ENCODE peak calls at places on chromosomes 12 and 14, in seven cellular contexts. D is choroid plexus epithelial cell; L is NK-92 treated with Interleukin-12 subunit alpha and Interleukin-12 subunit beta, amount 100 ng/mL, for 24 hours; J is effector CD8-positive, alpha-beta T cell; P is activated T-cell treated with anti-CD3 and anti-CD28 coated beads for 1 hour; R is upper lobe of left lung; Z is endothelial cell. T is an unnamed sample.

GRCh38 chr12:19746471-19746870 is 307.2 kb downstream of the AEBP2 start:
- DNase-seq in D (no peak), L (no peak), J (no peak), P (no peak), R (no peak), Z (no peak), T (no peak)

GRCh38 chr12:121697093-121697698 is 15.4 kb upstream of the TMEM120B start:
- DNase-seq in D (peak), L (no peak), J (no peak), P (no peak), R (no peak), Z (peak), T (peak)

GRCh38 chr12:123938679-123939480 is 33.8 kb downstream of the CCDC92 start:
- DNase-seq in D (peak), L (peak), J (no peak), P (no peak), R (no peak), Z (peak), T (no peak)

GRCh38 chr12:126617312-126617711 is 1552.1 kb downstream of the AACS start:
- DNase-seq in D (no peak), L (no peak), J (no peak), P (no peak), R (no peak), Z (no peak), T (no peak)

GRCh38 chr14:64719601-64720000 is 15.4 kb downstream of the PLEKHG3 start:
- DNase-seq in D (no peak), L (no peak), J (no peak), P (no peak), R (no peak), Z (no peak), T (no peak)

GRCh38 chr12:106317406-106318082 is 15.0 kb downstream of the TCP11L2 start:
- DNase-seq in D (no peak), L (no peak), J (no peak), P (no peak), R (no peak), Z (no peak), T (no peak)

GRCh38 chr14:22184157-22185025 is 404.6 kb downstream of the DAD1 start:
- DNase-seq in D (peak), L (no peak), J (no peak), P (no peak), R (no peak), Z (no peak), T (no peak)

GRCh38 chr14:103382375-103382774 is 2.8 kb upstream of the MARK3 start:
- DNase-seq in D (peak), L (peak), J (no peak), P (no peak), R (peak), Z (no peak), T (no peak)

GRCh38 chr12:46830731-46831334 is 5.0 kb upstream of the SLC38A4 start:
- DNase-seq in D (no peak), L (no peak), J (no peak), P (no peak), R (no peak), Z (peak), T (no peak)

GRCh38 chr12:122459211-122459610 is 36.7 kb upstream of the CLIP1 start:
- DNase-seq in D (no peak), L (no peak), J (no peak), P (no peak), R (no peak), Z (no peak), T (no peak)

GRCh38 chr12:110137786-110138185 is 13.6 kb downstream of the IFT81 start:
- DNase-seq in D (no peak), L (no peak), J (no peak), P (no peak), R (no peak), Z (no peak), T (no peak)

GRCh38 chr12:123126294-123127144 is 24.4 kb downstream of the PITPNM2 start:
- DNase-seq in D (peak), L (no peak), J (no peak), P (no peak), R (no peak), Z (no peak), T (peak)

GRCh38 chr12:62601765-62602444 is 135.3 kb downstream of the MON2 start:
- DNase-seq in D (no peak), L (no peak), J (no peak), P (no peak), R (no peak), Z (no peak), T (peak)

GRCh38 chr12:68623984-68624383 is 13.3 kb downstream of the RAP1B start:
- DNase-seq in D (peak), L (no peak), J (no peak), P (no peak), R (no peak), Z (no peak), T (no peak)

GRCh38 chr12:117134059-117134458 is 34.8 kb upstream of the TESC start:
- DNase-seq in D (no peak), L (peak), J (no peak), P (peak), R (no peak), Z (no peak), T (no peak)

GRCh38 chr14:105253329-105253682 is 5.0 kb downstream of the BTBD6 start:
- DNase-seq in D (no peak), L (no peak), J (no peak), P (no peak), R (no peak), Z (no peak), T (no peak)

GRCh38 chr14:67393689-67394088 is 18.3 kb downstream of the PLEK2 start:
- DNase-seq in D (no peak), L (no peak), J (no peak), P (no peak), R (no peak), Z (no peak), T (no peak)

GRCh38 chr12:132429122-132429931 is 60.6 kb upstream of the FBRSL1 start:
- DNase-seq in D (no peak), L (no peak), J (no peak), P (no peak), R (no peak), Z (no peak), T (no peak)

GRCh38 chr12:27619308-27619707 is 76.9 kb upstream of the REP15 start:
- DNase-seq in D (peak), L (no peak), J (no peak), P (no peak), R (no peak), Z (no peak), T (no peak)

GRCh38 chr12:64820593-64820992 is 3.9 kb upstream of the TBC1D30 start:
- DNase-seq in D (no peak), L (no peak), J (no peak), P (no peak), R (no peak), Z (no peak), T (no peak)

GRCh38 chr14:77077040-77077439 is 21.0 kb upstream of the CIPC start:
- DNase-seq in D (no peak), L (no peak), J (no peak), P (no peak), R (no peak), Z (no peak), T (no peak)

GRCh38 chr12:95204141-95204866 is 13.0 kb downstream of the FGD6 start:
- DNase-seq in D (peak), L (no peak), J (no peak), P (no peak), R (peak), Z (peak), T (no peak)

GRCh38 chr12:100767950-100768349 is 26.6 kb upstream of the ANO4 start:
- DNase-seq in D (no peak), L (no peak), J (no peak), P (no peak), R (no peak), Z (no peak), T (no peak)

GRCh38 chr12:61956545-61956944 is 303.7 kb upstream of the USP15 start:
- DNase-seq in D (no peak), L (no peak), J (no peak), P (no peak), R (no peak), Z (no peak), T (no peak)